ENCODE peak calls at places on chromosomes 2 and 18, in seven cellular contexts. U is tibial nerve, C is A549, L is endothelial cell of umbilical vein, B is adrenal gland, E is IMR-90, D is HCT116. W is an unnamed sample.

GRCh38 chr2:51559026-51559425 is 527.1 kb upstream of the NRXN1 start:
- DNase-seq in D (no peak), U (no peak), E (peak; percentile 1), L (no peak), B (no peak), C (no peak), W (no peak)

GRCh38 chr2:63613391-63613901 is 24.7 kb downstream of the MDH1 start:
- DNase-seq in U (no peak), C (no peak), B (no peak), D (no peak), L (no peak), E (no peak), W (no peak)

GRCh38 chr2:238786379-238786778 is 61.5 kb upstream of the TWIST2 start:
- DNase-seq in U (no peak), L (no peak), D (no peak), C (no peak), B (no peak), E (no peak), W (no peak)

GRCh38 chr2:75998451-75998850 is 287.7 kb upstream of the GCFC2 start:
- DNase-seq in L (no peak), C (no peak), E (no peak), U (no peak), B (no peak), D (no peak), W (no peak)

GRCh38 chr18:76416935-76417334 is 78.1 kb downstream of the ZNF516 start:
- DNase-seq in C (no peak), L (no peak), E (peak; percentile 61), D (no peak), B (peak; percentile 54), U (peak; percentile 48), W (no peak)

GRCh38 chr2:113963965-113964364 is 74.1 kb downstream of the ACTR3 start:
- DNase-seq in C (no peak), D (no peak), E (no peak), B (no peak), L (no peak), U (no peak), W (no peak)

GRCh38 chr2:101736861-101737291 is 39.4 kb downstream of the MAP4K4 start:
- DNase-seq in U (peak; percentile 15), B (peak; percentile 30), C (peak; percentile 22), D (no peak), E (peak; percentile 80), L (peak; percentile 62), W (peak; percentile 26)

GRCh38 chr18:31954349-31954748 is 11.4 kb upstream of the TRAPPC8 start:
- DNase-seq in D (no peak), U (peak; percentile 30), B (peak; percentile 83), E (peak; percentile 10), C (no peak), L (no peak), W (no peak)

GRCh38 chr2:26541401-26542193 is 63.7 kb upstream of the OTOF start:
- DNase-seq in C (no peak), U (no peak), E (no peak), B (no peak), D (no peak), L (no peak), W (no peak)

GRCh38 chr2:222434204-222434603 is 9.9 kb downstream of the SGPP2 start:
- DNase-seq in L (no peak), B (no peak), U (no peak), D (no peak), C (no peak), E (no peak), W (no peak)

GRCh38 chr2:232219496-232219870 is 159.1 kb upstream of the ALPP start:
- DNase-seq in E (no peak), L (peak; percentile 27), C (no peak), D (no peak), U (no peak), B (no peak), W (no peak)

GRCh38 chr2:28359222-28360065 is 33.2 kb upstream of the FOSL2 start:
- DNase-seq in U (no peak), D (no peak), L (peak; percentile 68), C (no peak), E (peak; percentile 66), B (peak; percentile 30), W (peak; percentile 61)

GRCh38 chr2:30145826-30146336 is 926 bp upstream of the YPEL5 start:
- DNase-seq in U (no peak), E (no peak), B (no peak), D (no peak), C (no peak), L (no peak), W (no peak)

GRCh38 chr2:7375901-7376300 is 458.7 kb downstream of the RNF144A start:
- DNase-seq in L (no peak), D (no peak), U (no peak), E (no peak), C (no peak), B (no peak), W (no peak)

GRCh38 chr2:234437642-234438321 is 59.1 kb downstream of the ARL4C start:
- DNase-seq in E (no peak), C (no peak), B (no peak), U (no peak), L (no peak), D (no peak), W (no peak)

GRCh38 chr2:68908392-68908970 is 37.3 kb upstream of the BMP10 start:
- DNase-seq in D (peak; percentile 76), B (peak; percentile 91), C (peak; percentile 57), L (peak; percentile 80), E (peak; percentile 93), U (peak; percentile 62), W (peak; percentile 57)

GRCh38 chr18:6414723-6415362 is at the start of gene L3MBTL4:
- DNase-seq in U (peak; percentile 7), E (no peak), D (no peak), L (no peak), C (no peak), B (peak; percentile 76), W (peak; percentile 26)
- TF ChIP-seq POLR2A in U (no peak), E (no peak), D (no peak), L (no peak), C (no peak), B (peak; percentile 43), W (no peak)

GRCh38 chr2:152573168-152573567 is 144.1 kb downstream of the PRPF40A start:
- DNase-seq in L (no peak), D (peak; percentile 4), E (peak; percentile 93), U (peak; percentile 40), C (peak; percentile 43), B (peak; percentile 73), W (no peak)
- TF ChIP-seq POLR2A in L (no peak), D (no peak), E (no peak), U (no peak), C (no peak), B (no peak), W (no peak)

GRCh38 chr18:54873884-54874255 is 45.6 kb downstream of the RAB27B start:
- DNase-seq in C (no peak), D (no peak), E (no peak), B (no peak), U (no peak), L (no peak), W (no peak)

GRCh38 chr18:54875063-54875462 is 46.8 kb downstream of the RAB27B start:
- DNase-seq in L (no peak), D (no peak), U (no peak), C (no peak), E (no peak), B (no peak), W (no peak)

GRCh38 chr18:54877076-54877475 is 48.8 kb downstream of the RAB27B start:
- DNase-seq in E (peak; percentile 29), U (no peak), D (no peak), C (no peak), L (no peak), B (no peak), W (no peak)

DNA sequence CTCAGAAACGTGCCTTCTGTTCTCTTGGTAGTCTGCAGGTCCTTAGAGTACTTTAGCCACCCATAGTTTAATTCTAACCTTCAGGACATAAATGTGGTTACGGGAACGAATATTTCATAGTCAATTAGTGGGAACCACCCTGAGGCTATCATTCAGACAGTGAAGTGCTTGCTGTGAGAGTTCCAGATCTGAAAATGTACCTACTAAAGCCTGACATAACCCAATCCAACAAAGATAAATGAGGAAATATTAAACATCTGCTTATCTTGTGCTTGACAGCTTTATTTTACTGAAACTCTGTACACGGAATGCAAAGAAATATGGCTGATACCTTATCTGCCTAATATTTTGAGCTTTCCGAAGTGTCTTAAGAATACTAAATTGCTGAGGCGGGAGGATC is 43.0 kb downstream of the RAB27B start:
- DNase-seq in B (no peak), L (no peak), U (no peak), C (no peak), E (no peak), D (no peak), W (no peak)
- TF ChIP-seq POLR2A in B (no peak), L (no peak), U (no peak), C (no peak), E (no peak), D (no peak), W (no peak)

DNA sequence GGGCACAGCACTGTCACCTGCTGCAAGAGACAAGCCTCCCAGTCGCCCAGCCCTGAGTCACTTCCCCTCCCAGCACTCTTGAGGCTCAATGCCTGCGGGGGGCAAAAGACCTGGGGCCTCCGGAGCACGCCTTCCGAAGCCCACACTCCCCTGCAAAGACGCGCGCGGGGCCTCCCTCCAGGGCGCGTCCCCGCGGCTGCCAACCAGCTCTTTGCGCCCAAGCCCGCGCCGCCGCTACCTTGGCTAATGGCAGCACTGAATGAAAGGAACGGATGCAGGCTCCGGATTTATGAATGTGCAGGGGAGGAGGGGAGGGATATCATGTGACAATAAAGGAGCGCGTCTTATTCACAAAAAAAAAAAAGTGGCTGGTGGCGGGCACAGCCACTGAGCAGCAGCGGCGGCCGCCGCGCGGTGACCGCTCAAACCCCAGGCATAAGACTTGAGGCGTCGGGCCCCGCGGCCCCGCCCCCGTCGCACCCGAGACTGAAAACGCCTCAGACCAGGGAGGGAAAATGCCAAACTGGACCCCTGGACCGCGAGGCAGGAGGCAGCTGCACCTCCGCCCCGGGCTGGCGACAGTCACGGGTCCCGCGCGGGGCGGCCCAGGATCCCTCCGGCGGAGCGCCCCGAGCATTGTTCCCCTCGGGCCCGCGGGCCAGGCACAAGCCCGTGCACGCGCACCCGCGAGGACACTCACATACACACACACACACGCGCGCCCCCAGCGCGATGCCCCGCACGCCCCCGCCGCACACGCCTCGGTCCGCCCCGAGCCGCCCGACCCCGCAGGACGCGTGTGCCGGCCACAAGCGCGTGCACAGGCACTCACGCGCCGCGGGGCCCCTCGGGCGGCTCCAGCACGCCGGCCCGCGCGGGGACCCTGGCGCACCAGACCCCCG is 1.6 kb downstream of the SPRED2 start:
- DNase-seq in C (peak; percentile 40), L (peak; percentile 23), E (peak; percentile 41), B (peak; percentile 77), D (peak; percentile 75), U (peak; percentile 51), W (peak; percentile 63)
- TF ChIP-seq POLR2A in C (no peak), L (no peak), E (no peak), B (peak; percentile 86), D (peak; percentile 43), U (peak; percentile 12), W (no peak)